ENCODE peak calls at places on chromosome 3, in five cellular contexts. One of them, this sample, is unnamed.

GRCh38 chr3:110684436-110684835 is 387.2 kb upstream of the NECTIN3 start:
- DNase-seq in NCI-H2081: no peak
- DNase-seq in CD4-positive, alpha-beta T cell: no peak
- DNase-seq in HTR-8/SVneo: no peak
- DNase-seq in uterus: no peak
- DNase-seq in this sample: no peak

GRCh38 chr3:3015472-3016089 is 94.6 kb downstream of the IL5RA start:
- DNase-seq in NCI-H2081: peak
- DNase-seq in CD4-positive, alpha-beta T cell: no peak
- DNase-seq in HTR-8/SVneo: no peak
- DNase-seq in uterus: no peak
- DNase-seq in this sample: no peak

GRCh38 chr3:183385698-183386590 is 42.5 kb downstream of the MCF2L2 start:
- DNase-seq in NCI-H2081: peak
- DNase-seq in CD4-positive, alpha-beta T cell: peak
- DNase-seq in HTR-8/SVneo: peak
- DNase-seq in uterus: peak
- DNase-seq in this sample: peak

GRCh38 chr3:54120657-54121403 is 1.5 kb upstream of the CACNA2D3 start:
- DNase-seq in NCI-H2081: no peak
- DNase-seq in CD4-positive, alpha-beta T cell: no peak
- DNase-seq in HTR-8/SVneo: no peak
- DNase-seq in uterus: no peak
- DNase-seq in this sample: no peak

GRCh38 chr3:57060089-57060829 is at the start of gene SPATA12:
- DNase-seq in NCI-H2081: no peak
- DNase-seq in CD4-positive, alpha-beta T cell: no peak
- DNase-seq in HTR-8/SVneo: peak
- DNase-seq in uterus: peak
- DNase-seq in this sample: no peak

GRCh38 chr3:179558742-179559364 is 3.9 kb upstream of the ACTL6A start:
- DNase-seq in NCI-H2081: peak
- DNase-seq in CD4-positive, alpha-beta T cell: peak
- DNase-seq in HTR-8/SVneo: peak
- DNase-seq in uterus: peak
- DNase-seq in this sample: no peak

GRCh38 chr3:172258616-172259015 is 189.6 kb downstream of the GHSR start:
- DNase-seq in NCI-H2081: no peak
- DNase-seq in CD4-positive, alpha-beta T cell: no peak
- DNase-seq in HTR-8/SVneo: no peak
- DNase-seq in uterus: peak
- DNase-seq in this sample: no peak

GRCh38 chr3:27900316-27900715 is 178.2 kb upstream of the EOMES start:
- DNase-seq in NCI-H2081: no peak
- DNase-seq in CD4-positive, alpha-beta T cell: no peak
- DNase-seq in HTR-8/SVneo: no peak
- DNase-seq in uterus: no peak
- DNase-seq in this sample: no peak

GRCh38 chr3:194993896-194994295 is 277.1 kb downstream of the XXYLT1 start:
- DNase-seq in NCI-H2081: no peak
- DNase-seq in CD4-positive, alpha-beta T cell: no peak
- DNase-seq in HTR-8/SVneo: no peak
- DNase-seq in uterus: no peak
- DNase-seq in this sample: no peak

GRCh38 chr3:8549354-8549753 is 47.7 kb downstream of the LMCD1 start:
- DNase-seq in NCI-H2081: no peak
- DNase-seq in CD4-positive, alpha-beta T cell: no peak
- DNase-seq in HTR-8/SVneo: no peak
- DNase-seq in uterus: no peak
- DNase-seq in this sample: no peak